ENCODE peak calls at places on chromosomes 3 and 15, in four cellular contexts. M is SK-N-SH, O is SK-N-MC, F is K562. R is an unnamed sample.

GRCh38 chr3:21670386-21670785 is 80.6 kb downstream of the ZNF385D start:
- DNase-seq in M (no peak), O (no peak), F (no peak), R (no peak)

GRCh38 chr3:17032407-17033034 is 147.8 kb downstream of the PLCL2 start:
- DNase-seq in M (peak; percentile 39), O (no peak), F (peak; percentile 24), R (no peak)

GRCh38 chr3:170128259-170128976 is 53.1 kb downstream of the PHC3 start:
- DNase-seq in M (no peak), O (peak; percentile 66), F (no peak), R (no peak)

GRCh38 chr15:59237119-59237853 is 30.6 kb downstream of the LDHAL6B start:
- DNase-seq in M (no peak), O (no peak), F (no peak), R (peak; percentile 3)

GRCh38 chr3:188455748-188456147 is 301.8 kb downstream of the LPP start:
- DNase-seq in M (no peak), O (no peak), F (no peak), R (no peak)

GRCh38 chr3:33237439-33237838 is 18.8 kb upstream of the SUSD5 start:
- DNase-seq in M (no peak), O (no peak), F (no peak), R (no peak)

GRCh38 chr3:66405701-66406091 is 95.1 kb downstream of the LRIG1 start:
- DNase-seq in M (no peak), O (no peak), F (no peak), R (no peak)

GRCh38 chr15:58440181-58440910 is 8.6 kb downstream of the LIPC start:
- DNase-seq in M (no peak), O (no peak), F (no peak), R (no peak)

GRCh38 chr15:49423021-49423420 is at the start of gene FGF7:
- DNase-seq in M (no peak), O (no peak), F (no peak), R (no peak)

GRCh38 chr15:77126927-77127326 is 56.0 kb upstream of the TSPAN3 start:
- DNase-seq in M (no peak), O (no peak), F (no peak), R (no peak)

GRCh38 chr3:108124337-108125150 is 33.7 kb upstream of the CD47 start:
- DNase-seq in M (no peak), O (no peak), F (no peak), R (no peak)

GRCh38 chr3:155292133-155292532 is 1.4 kb downstream of the STRIT1 start:
- DNase-seq in M (no peak), O (no peak), F (no peak), R (no peak)

GRCh38 chr3:72255191-72255590 is 470.2 kb upstream of the PROK2 start:
- DNase-seq in M (peak; percentile 27), O (no peak), F (no peak), R (no peak)

GRCh38 chr3:168025076-168025475 is 70.6 kb downstream of the GOLIM4 start:
- DNase-seq in M (no peak), O (no peak), F (no peak), R (no peak)

GRCh38 chr3:48034000-48034516 is 17.8 kb upstream of the MAP4 start:
- DNase-seq in M (peak; percentile 33), O (no peak), F (no peak), R (no peak)

GRCh38 chr3:182837855-182838454 is 44.7 kb downstream of the ATP11B start:
- DNase-seq in M (peak; percentile 5), O (peak; percentile 16), F (no peak), R (no peak)

GRCh38 chr3:13301295-13301987 is 118.7 kb downstream of the NUP210 start:
- DNase-seq in M (no peak), O (no peak), F (no peak), R (no peak)

GRCh38 chr3:151393961-151394360 is 9.4 kb upstream of the P2RY12 start:
- DNase-seq in M (no peak), O (peak; percentile 87), F (no peak), R (no peak)

GRCh38 chr3:31405515-31405914 is 127.2 kb upstream of the STT3B start:
- DNase-seq in M (no peak), O (no peak), F (no peak), R (no peak)

GRCh38 chr3:35393916-35394315 is 245.4 kb upstream of the ARPP21 start:
- DNase-seq in M (peak; percentile 17), O (no peak), F (no peak), R (no peak)

GRCh38 chr3:114128231-114128630 is 50.6 kb downstream of the DRD3 start:
- DNase-seq in M (no peak), O (no peak), F (no peak), R (no peak)

GRCh38 chr15:25068696-25069095 is 113.9 kb downstream of the SNRPN start:
- DNase-seq in M (no peak), O (no peak), F (no peak), R (no peak)

GRCh38 chr15:25070357-25070963 is 115.7 kb downstream of the SNRPN start:
- DNase-seq in M (no peak), O (no peak), F (no peak), R (no peak)

GRCh38 chr15:25067725-25068309 is 113.0 kb downstream of the SNRPN start:
- DNase-seq in M (no peak), O (no peak), F (no peak), R (no peak)

GRCh38 chr15:25072857-25073476 is 118.2 kb downstream of the SNRPN start:
- DNase-seq in M (no peak), O (no peak), F (no peak), R (no peak)
- H3K9me3 ChIP-seq in M (peaks cover 11% of the 10 kb centered on the region), O (peaks cover 46% of the 10 kb centered on the region), F (peaks cover 3% of the 10 kb centered on the region), R (peaks cover 100% of the 10 kb centered on the region)

GRCh38 chr3:78070188-78070587 is 1030.3 kb downstream of the ROBO2 start:
- DNase-seq in M (no peak), O (no peak), F (no peak), R (no peak)
- H3K4me3 ChIP-seq in M (no peak overlapping the region), O (no peak overlapping the region), F (no peak overlapping the region), R (no peak overlapping the region)

DNA sequence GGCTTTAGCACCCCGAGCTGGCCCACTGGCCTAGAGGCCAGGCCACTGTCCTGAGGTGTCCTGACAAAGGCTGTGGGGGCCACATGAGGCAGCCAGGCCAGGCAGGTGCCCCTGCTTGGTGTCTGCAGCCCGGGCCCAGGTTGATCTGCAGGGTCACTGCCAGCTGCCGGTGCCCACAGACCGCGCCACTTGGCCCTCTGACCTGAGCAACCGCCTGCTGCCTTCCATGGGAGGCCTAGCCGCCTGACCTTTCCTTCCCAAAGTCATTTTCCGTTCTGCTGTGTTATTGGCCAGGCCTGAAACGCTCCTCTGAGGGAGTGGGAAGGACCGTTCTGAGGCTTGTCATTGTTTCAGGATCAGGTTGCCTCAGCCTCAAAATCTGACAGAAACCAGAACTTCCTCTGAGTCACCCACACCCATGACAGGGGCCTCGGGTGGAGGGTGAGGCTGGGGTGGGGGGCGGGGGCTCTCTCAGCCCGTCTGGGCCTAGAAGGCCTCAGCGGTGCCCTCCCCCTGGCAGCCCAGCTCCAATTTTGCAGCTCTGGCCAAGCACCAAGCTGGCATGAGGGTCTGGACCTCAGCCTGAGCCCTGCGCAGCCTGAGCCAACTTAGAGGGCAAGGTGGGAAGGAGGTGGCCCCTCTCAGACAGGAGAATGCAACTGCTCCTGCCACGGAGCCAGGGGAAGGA is 140.7 kb upstream of the MEF2A start:
- DNase-seq in M (peak; percentile 64), O (no peak), F (no peak), R (no peak)
- TF ChIP-seq POLR2AphosphoS5 in M (peak; percentile 93), O (no peak), F (no peak), R (peak; percentile 56)

DNA sequence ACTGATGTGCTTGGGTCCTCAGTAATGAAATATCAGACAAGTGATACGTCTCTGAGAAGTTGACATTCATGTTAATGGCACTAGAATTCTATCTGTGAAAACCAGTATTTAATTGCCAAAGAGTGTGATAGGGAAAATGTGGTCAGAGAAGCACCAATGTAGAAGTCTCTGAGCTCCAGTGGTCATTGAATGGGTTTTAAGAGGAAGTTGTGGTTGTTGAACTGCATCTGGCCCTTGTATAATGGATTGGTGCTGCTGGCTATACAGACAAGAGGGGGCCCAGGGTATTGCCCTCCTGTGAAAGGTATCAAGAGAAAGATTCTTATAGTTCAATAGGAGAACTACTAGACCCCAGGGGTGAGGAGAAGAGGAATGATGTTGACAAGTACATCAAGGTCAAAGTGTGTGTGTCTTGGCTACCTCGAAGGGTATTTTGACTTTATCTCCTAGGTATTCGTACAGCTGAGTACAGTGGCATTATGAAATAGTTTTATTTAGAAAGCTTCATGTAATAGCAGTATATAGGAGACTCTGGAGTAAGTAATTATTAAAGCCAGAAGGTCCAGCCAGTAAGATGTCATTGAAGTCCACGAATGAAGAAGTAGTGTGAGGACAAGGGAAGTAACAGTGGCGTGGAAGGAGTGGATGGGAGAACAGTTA is 47.1 kb downstream of the CHD2 start:
- DNase-seq in M (no peak), O (no peak), F (no peak), R (no peak)
- H3K9me3 ChIP-seq in M (peaks cover 21% of the 10 kb centered on the region), O (peaks cover 42% of the 10 kb centered on the region), F (peaks cover 16% of the 10 kb centered on the region), R (peaks cover 3% of the 10 kb centered on the region)

DNA sequence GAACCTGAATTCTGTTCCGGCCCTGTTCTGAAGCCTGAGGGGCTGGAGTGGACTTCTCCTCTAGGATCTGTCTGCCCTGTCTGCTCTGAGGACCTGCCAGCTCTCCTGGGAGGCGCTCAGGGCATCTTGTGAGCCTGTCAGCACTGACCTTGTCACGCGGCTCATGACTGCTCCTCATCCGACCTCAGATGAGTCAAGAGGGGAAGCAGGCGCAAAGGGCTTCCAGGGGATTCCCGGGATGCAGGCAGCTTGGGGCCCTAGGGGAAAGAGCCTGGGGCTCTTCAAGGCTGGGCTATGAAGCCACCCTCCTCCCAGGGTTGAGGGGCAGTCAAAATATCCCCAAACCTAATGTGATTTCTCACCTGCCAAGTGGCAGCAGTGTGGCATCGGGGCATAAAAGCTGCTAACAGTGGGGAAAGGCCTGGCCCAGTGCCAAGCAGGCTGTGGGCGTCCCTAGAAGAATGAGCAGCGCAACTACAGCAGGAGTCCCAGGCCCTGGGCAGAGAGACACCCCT is 27.6 kb upstream of the ANKDD1A start:
- DNase-seq in M (peak; percentile 58), O (no peak), F (no peak), R (no peak)
- H3K4me3 ChIP-seq in M (no peak overlapping the region), O (no peak overlapping the region), F (no peak overlapping the region), R (no peak overlapping the region)